ENCODE peak calls at places on chromosomes 16 and 17, in five cellular contexts. S is psoas muscle; N is CD8-positive, alpha-beta T cell; X is endodermal cell; P is pancreas. Q is an unnamed sample.

GRCh38 chr17:68961204-68961893 is 6.2 kb upstream of the ABCA8 start:
- DNase-seq in S (peak; percentile 27), N (no peak), X (no peak), P (no peak), Q (no peak)

GRCh38 chr17:68497885-68498319 is 14.3 kb upstream of the PRKAR1A start:
- DNase-seq in S (no peak), N (no peak), X (no peak), P (no peak), Q (peak; percentile 60)

GRCh38 chr16:86229283-86229682 is 281.0 kb upstream of the FOXF1 start:
- DNase-seq in S (no peak), N (no peak), X (no peak), P (no peak), Q (no peak)

GRCh38 chr17:57853695-57854094 is 3.9 kb upstream of the MRPS23 start:
- DNase-seq in S (peak; percentile 75), N (no peak), X (no peak), P (peak; percentile 80), Q (peak; percentile 69)

GRCh38 chr16:8712589-8713361 is 38.4 kb downstream of the ABAT start:
- DNase-seq in S (no peak), N (no peak), X (peak; percentile 73), P (no peak), Q (no peak)

GRCh38 chr17:42937712-42938596 is 26.3 kb downstream of the AARSD1 start:
- DNase-seq in S (peak; percentile 17), N (no peak), X (peak; percentile 91), P (no peak), Q (peak; percentile 59)

GRCh38 chr16:27549857-27550581 is at the start of the genes GTF3C1 and KATNIP:
- DNase-seq in S (peak; percentile 100), N (peak; percentile 100), X (peak; percentile 100), P (peak; percentile 100), Q (peak; percentile 100)

GRCh38 chr16:19126300-19126699 is 12.5 kb downstream of the ITPRIPL2 start:
- DNase-seq in S (no peak), N (no peak), X (no peak), P (no peak), Q (no peak)

GRCh38 chr17:22277595-22277994 is 585.3 kb downstream of the KCNJ18 start:
- DNase-seq in S (no peak), N (no peak), X (no peak), P (no peak), Q (no peak)

GRCh38 chr16:79628501-79628975 is 28.0 kb upstream of the MAF start:
- DNase-seq in S (no peak), N (no peak), X (no peak), P (no peak), Q (no peak)

GRCh38 chr17:68248199-68248825 is 469 bp downstream of the AMZ2 start:
- DNase-seq in S (no peak), N (no peak), X (no peak), P (no peak), Q (peak; percentile 77)

GRCh38 chr17:75012320-75013076 is at the start of gene MRPL58:
- DNase-seq in S (peak; percentile 86), N (peak; percentile 59), X (peak; percentile 99), P (peak; percentile 82), Q (peak; percentile 83)

GRCh38 chr17:7133424-7133823 is 18.8 kb upstream of the ASGR2 start:
- DNase-seq in S (no peak), N (no peak), X (peak; percentile 91), P (no peak), Q (peak; percentile 33)

GRCh38 chr17:74852237-74853047 is 7.2 kb downstream of the GRIN2C start:
- DNase-seq in S (no peak), N (no peak), X (peak; percentile 98), P (no peak), Q (no peak)

GRCh38 chr16:4327782-4328579 is 12.1 kb downstream of the GLIS2 start:
- DNase-seq in S (peak; percentile 79), N (peak; percentile 25), X (peak; percentile 95), P (peak; percentile 81), Q (peak; percentile 92)

GRCh38 chr16:50416388-50416787 is 47.6 kb upstream of the BRD7 start:
- DNase-seq in S (no peak), N (no peak), X (no peak), P (no peak), Q (no peak)
- H3K9me3 ChIP-seq in S (peaks cover 27% of the 10 kb centered on the region), N (peaks cover 4% of the 10 kb centered on the region), X (peaks cover 54% of the 10 kb centered on the region), P (no peaks in the 10 kb centered on the region), Q (no peaks in the 10 kb centered on the region)

GRCh38 chr16:24537474-24538337 is 1.7 kb upstream of the RBBP6 start:
- DNase-seq in S (no peak), N (no peak), X (no peak), P (no peak), Q (no peak)

GRCh38 chr16:24540575-24541240 is 1.3 kb downstream of the RBBP6 start:
- DNase-seq in S (no peak), N (no peak), X (peak; percentile 63), P (no peak), Q (no peak)

GRCh38 chr16:24539850-24540484 is 601 bp downstream of the RBBP6 start:
- DNase-seq in S (peak; percentile 74), N (no peak), X (no peak), P (peak; percentile 81), Q (no peak)

GRCh38 chr16:24539295-24539849 is at the start of gene RBBP6:
- DNase-seq in S (peak; percentile 95), N (peak; percentile 84), X (peak; percentile 97), P (peak; percentile 96), Q (peak; percentile 94)

DNA sequence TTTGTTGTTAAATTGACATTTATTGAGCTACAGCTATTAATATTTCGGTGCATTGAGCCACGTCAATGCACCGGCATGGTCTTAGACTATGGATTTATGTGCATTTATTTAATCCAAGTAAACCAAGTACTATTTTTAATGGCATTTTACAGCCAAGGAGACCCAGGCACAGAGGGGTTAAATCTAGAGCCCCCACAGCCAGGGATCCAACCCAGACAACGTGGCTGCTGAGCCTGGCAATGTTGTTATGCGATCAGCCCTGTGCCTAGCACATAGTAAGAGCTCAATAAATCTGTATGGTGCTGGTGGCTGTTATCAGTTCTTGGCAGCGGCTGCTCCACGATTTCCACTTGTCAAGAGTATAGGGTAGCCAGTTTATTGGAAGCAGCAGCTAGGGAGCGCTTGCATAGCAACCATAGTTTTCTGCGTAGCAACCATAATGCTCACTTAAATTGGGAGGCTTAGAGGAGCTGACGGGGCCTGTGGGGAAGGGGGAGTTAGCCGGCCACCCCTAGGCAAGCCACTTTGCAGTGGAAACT is 541 bp upstream of the RBBP6 start:
- DNase-seq in S (no peak), N (no peak), X (no peak), P (no peak), Q (no peak)
- H3K27ac ChIP-seq in S (peak overlapping the region; percentile 100), N (peak overlapping the region; percentile 96), X (peak overlapping the region; percentile 86), P (peak overlapping the region; percentile 100), Q (peak overlapping the region; percentile 100)

DNA sequence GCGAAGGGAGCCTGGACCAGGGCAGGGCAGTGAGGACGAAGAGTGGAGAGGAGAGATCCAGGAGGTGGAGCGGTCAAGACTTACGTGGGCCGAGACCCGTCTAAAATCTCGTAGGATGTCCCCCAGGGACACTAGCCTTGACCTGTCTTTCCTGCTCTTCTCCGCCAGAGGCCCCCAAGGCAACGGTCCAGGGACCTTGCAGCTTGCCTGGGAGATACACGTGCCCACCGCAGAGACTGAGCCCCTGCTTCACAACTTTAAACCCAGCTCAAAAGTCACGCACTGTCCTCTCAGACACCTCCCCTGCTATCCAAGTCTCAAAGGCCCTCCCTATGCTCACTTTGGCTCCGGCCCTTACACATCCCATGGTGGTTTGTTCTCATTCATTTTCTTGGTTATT is 9.4 kb downstream of the TIGD7 start:
- DNase-seq in S (no peak), N (no peak), X (no peak), P (no peak), Q (no peak)
- H3K9me3 ChIP-seq in S (peaks cover 85% of the 10 kb centered on the region), N (peaks cover 48% of the 10 kb centered on the region), X (peaks cover 64% of the 10 kb centered on the region), P (peaks cover 4% of the 10 kb centered on the region), Q (no peaks in the 10 kb centered on the region)

DNA sequence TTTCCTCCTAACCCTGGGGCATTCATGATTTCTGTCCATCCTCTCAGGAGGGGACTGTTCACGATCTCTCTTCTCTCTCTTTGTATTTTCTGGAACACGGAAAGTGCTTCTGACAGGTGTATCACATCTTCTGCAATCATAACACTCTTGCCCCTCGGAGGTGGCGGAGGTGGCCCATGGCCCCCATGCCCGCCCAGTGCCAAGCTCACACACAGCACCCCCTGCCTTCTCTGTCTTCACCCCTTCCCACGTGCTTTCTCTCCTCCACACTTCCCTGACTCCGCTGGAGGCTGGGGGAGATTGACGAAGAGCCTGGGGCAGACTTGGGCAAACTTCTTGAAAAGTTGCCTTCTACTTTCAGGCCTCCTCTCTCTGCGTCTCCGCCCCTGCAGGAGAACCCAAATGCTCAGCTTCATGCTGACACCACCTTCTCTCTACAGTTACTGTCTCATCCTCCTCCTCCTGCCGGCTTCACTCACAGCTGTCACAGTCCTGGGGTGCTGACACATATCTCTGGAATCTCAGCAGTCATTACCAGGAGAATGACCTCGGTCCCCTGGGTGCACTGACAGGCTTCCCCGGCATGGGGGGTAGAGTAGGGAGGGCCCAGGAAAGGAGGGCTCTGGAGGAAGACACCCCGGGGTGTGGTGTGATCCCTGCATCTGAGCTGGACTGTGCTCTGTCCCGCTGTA is 127.1 kb downstream of the ENGASE start:
- DNase-seq in S (no peak), N (no peak), X (peak; percentile 84), P (no peak), Q (no peak)
- H3K27ac ChIP-seq in S (no peak overlapping the region), N (no peak overlapping the region), X (no peak overlapping the region), P (no peak overlapping the region), Q (no peak overlapping the region)

DNA sequence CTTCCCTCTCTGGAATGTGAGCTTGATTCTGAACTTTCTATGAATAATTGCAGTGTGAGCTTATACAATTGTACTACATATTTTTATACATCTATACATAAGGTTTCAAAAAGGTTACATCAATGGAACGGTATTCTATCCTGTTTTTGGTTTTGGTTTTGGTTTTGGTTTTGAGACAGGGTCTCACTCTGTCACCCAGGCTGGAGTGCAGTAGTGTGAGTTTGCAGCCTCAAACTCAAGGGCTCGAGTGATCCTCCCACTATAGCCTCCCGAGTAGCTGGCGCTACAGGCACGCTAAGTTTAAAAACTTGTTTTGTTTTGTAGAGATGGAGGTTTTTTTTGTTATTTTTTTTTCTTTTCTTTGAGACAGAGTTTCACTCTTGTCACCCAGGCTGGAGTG is 1.1 kb downstream of the CTRB1 start:
- DNase-seq in S (no peak), N (no peak), X (no peak), P (no peak), Q (no peak)
- H3K9me3 ChIP-seq in S (no peaks in the 10 kb centered on the region), N (no peaks in the 10 kb centered on the region), X (no peaks in the 10 kb centered on the region), P (no peaks in the 10 kb centered on the region), Q (no peaks in the 10 kb centered on the region)

Q was measured in adrenal gland.